ENCODE peak calls at places on chromosomes 5 and 9, in ten cellular contexts. Z is GM23248; P is right lobe of liver; H is CD8-positive, alpha-beta T cell; W is HepG2; I is A549; Q is A673; D is IMR-90; F is cardiac muscle cell; V is thoracic aorta. J is an unnamed sample.

GRCh38 chr5:80160242-80160641 is 95.6 kb downstream of the SERINC5 start:
- DNase-seq in V (no peak), H (no peak), Z (no peak), W (no peak), Q (no peak), D (no peak), P (no peak), I (no peak), F (no peak), J (no peak)

GRCh38 chr9:37451628-37452027 is 13.6 kb downstream of the ZBTB5 start:
- DNase-seq in W (no peak), I (no peak), Q (no peak), P (no peak), D (no peak), V (no peak), Z (no peak), F (no peak), H (no peak), J (no peak)

GRCh38 chr9:19028835-19029451 is 4.1 kb downstream of the SAXO1 start:
- DNase-seq in Z (peak; percentile 80), I (peak; percentile 66), D (peak; percentile 75), F (peak; percentile 82), W (peak; percentile 54), V (no peak), P (no peak), Q (peak; percentile 45), H (peak; percentile 16), J (peak; percentile 52)

GRCh38 chr9:96484521-96484931 is 34.6 kb downstream of the HABP4 start:
- DNase-seq in P (no peak), V (no peak), D (no peak), I (no peak), W (no peak), Z (peak; percentile 35), H (no peak), F (no peak), Q (peak; percentile 52), J (no peak)

GRCh38 chr5:78300464-78301045 is 6.1 kb upstream of the AP3B1 start:
- DNase-seq in D (peak; percentile 23), Q (no peak), I (peak; percentile 17), F (peak; percentile 50), Z (peak; percentile 31), P (no peak), H (no peak), V (no peak), W (no peak), J (peak; percentile 23)

GRCh38 chr9:36862206-36863145 is 171.6 kb downstream of the PAX5 start:
- DNase-seq in F (peak; percentile 61), V (no peak), Q (peak; percentile 58), I (peak; percentile 55), D (peak; percentile 35), P (peak; percentile 19), W (peak; percentile 46), H (no peak), Z (peak; percentile 66), J (peak; percentile 38)

GRCh38 chr5:10577371-10578291 is 13.8 kb downstream of the ANKRD33B start:
- DNase-seq in P (no peak), V (no peak), H (no peak), F (peak; percentile 34), D (no peak), I (no peak), Q (no peak), Z (peak; percentile 65), W (no peak), J (no peak)

GRCh38 chr5:652773-653350 is 40.3 kb downstream of the TPPP start:
- DNase-seq in H (no peak), W (no peak), Z (no peak), I (no peak), P (no peak), D (no peak), Q (no peak), F (no peak), V (no peak), J (no peak)

GRCh38 chr5:37789991-37790390 is 49.9 kb downstream of the GDNF start:
- DNase-seq in D (peak; percentile 70), Q (no peak), I (no peak), V (no peak), H (no peak), Z (peak; percentile 86), F (peak; percentile 27), W (no peak), P (no peak), J (no peak)

GRCh38 chr9:109721021-109721420 is 59.0 kb upstream of the PALM2AKAP2 start:
- DNase-seq in Z (peak; percentile 26), V (no peak), P (no peak), I (no peak), F (peak; percentile 21), H (no peak), W (no peak), D (no peak), Q (no peak), J (no peak)

GRCh38 chr5:151895660-151896040 is 29.0 kb downstream of the GLRA1 start:
- DNase-seq in I (no peak), P (no peak), W (no peak), Z (peak; percentile 8), H (no peak), D (no peak), V (no peak), F (no peak), Q (no peak), J (no peak)

DNA sequence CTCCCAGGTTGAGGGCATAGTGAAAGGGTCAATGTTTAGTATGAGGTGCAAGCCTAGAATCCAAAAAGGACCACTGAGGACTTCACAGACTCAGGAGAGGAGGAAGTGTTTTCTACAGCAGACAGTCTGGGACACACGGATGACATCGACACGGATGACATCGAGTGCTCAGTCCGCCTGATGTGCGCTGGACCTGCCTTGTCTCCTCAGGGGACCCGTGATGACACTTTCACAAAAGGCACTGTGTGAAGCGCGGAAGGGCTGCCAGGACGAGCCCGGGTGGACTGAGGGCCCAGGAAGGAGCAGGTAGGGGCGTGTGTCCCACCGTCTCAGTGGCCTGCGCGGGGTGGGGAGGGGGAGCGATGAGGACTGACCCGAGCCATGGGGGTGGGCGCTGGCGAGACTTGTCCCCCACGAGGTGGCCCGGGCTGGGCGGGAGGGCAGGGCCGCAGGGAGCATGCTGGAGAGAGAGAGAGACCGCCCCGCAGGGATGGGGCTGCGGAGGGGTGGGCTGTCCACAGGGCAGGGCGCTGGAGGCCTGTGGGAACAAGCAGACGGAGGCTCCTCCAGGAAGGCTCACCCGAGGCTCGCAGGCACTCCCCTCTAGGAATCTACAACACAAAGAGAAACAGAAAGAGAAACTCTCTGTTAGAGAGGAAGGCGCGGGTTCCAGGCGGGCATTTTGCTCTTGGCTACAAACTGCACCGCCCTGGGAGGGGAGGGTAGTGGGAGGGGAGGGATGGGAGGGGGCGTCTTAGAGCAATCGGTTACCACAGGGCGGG is 54.9 kb downstream of the USP20 start:
- DNase-seq in I (no peak), H (peak; percentile 64), Z (no peak), W (no peak), P (no peak), D (no peak), F (no peak), Q (no peak), V (no peak), J (no peak)
- H3K4me1 ChIP-seq in I (peaks cover 11% of the 10 kb centered on the region), H (peaks cover 89% of the 10 kb centered on the region), Z (peaks cover 19% of the 10 kb centered on the region), W (peaks cover 11% of the 10 kb centered on the region), P (peaks cover 7% of the 10 kb centered on the region), D (peaks cover 24% of the 10 kb centered on the region), F (peaks cover 11% of the 10 kb centered on the region), Q (peaks cover 63% of the 10 kb centered on the region), V (peaks cover 47% of the 10 kb centered on the region), J (peaks cover 10% of the 10 kb centered on the region)

DNA sequence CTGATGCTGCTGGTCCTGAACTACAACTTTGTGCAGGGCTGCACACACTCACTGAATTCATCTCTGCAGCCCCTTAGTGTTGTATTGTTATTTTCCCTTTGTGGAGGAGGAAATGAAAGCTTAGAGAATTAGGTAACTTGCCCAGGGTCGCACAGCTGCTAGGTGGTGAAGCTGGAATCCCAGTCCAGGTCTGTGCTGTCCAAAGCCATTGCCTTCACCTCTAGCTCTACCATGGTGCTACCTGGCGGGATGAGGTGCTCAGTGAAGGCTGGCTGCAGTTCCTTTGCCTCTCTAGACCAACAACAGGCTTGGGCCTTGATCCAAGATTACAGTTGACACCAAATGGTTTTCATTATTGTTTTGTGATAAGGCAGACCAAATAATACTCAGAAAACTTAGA is 177.8 kb upstream of the PITX1 start:
- DNase-seq in D (no peak), Q (no peak), Z (no peak), P (no peak), I (no peak), F (no peak), H (no peak), W (no peak), V (no peak), J (no peak)
- H3K4me1 ChIP-seq in D (peaks cover 46% of the 10 kb centered on the region), Q (no peaks in the 10 kb centered on the region), Z (peaks cover 15% of the 10 kb centered on the region), P (no peaks in the 10 kb centered on the region), I (peaks cover 19% of the 10 kb centered on the region), F (no peaks in the 10 kb centered on the region), H (no peaks in the 10 kb centered on the region), W (peaks cover 29% of the 10 kb centered on the region), V (peaks cover 50% of the 10 kb centered on the region), J (peaks cover 18% of the 10 kb centered on the region)

GRCh38 chr9:133366435-133366834 is 9.4 kb downstream of the SURF4 start:
- DNase-seq in D (no peak), I (no peak), Q (no peak), W (no peak), P (no peak), V (no peak), Z (no peak), H (no peak), F (no peak), J (no peak)

GRCh38 chr9:133369419-133369818 is 6.4 kb downstream of the SURF4 start:
- DNase-seq in V (no peak), D (no peak), P (no peak), I (no peak), Q (no peak), F (no peak), W (no peak), Z (no peak), H (no peak), J (no peak)

GRCh38 chr9:133368249-133368881 is 7.5 kb downstream of the SURF4 start:
- DNase-seq in I (no peak), F (no peak), Q (peak; percentile 20), H (no peak), W (no peak), V (no peak), Z (peak; percentile 40), D (no peak), P (no peak), J (no peak)

GRCh38 chr9:133367221-133367620 is 8.6 kb downstream of the SURF4 start:
- DNase-seq in P (no peak), V (no peak), W (no peak), F (no peak), H (no peak), I (no peak), D (no peak), Z (no peak), Q (no peak), J (no peak)

DNA sequence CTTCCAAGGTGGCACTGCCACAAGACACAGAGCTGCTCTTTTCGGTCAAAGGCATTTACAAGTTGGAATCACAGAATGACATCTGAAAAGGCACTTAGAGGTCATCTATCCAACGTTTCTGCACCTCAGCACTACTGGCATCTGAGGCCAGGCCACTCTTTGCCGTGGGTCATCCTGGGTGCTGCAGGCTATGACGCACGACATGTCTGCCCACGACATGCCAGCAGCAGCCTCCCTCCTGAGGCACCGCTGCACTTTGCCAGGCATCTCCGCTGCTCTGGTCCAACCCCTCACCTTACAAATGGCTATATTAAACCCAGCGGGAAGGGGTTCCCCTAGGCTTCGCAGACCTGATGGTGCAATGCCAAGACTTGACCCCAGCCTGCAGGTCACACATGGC is 8.1 kb downstream of the SURF4 start:
- DNase-seq in P (no peak), Z (no peak), D (no peak), H (no peak), F (no peak), V (no peak), I (no peak), Q (no peak), W (no peak), J (no peak)
- H3K4me1 ChIP-seq in P (peaks cover 50% of the 10 kb centered on the region), Z (peaks cover 43% of the 10 kb centered on the region), D (peaks cover 12% of the 10 kb centered on the region), H (peaks cover 51% of the 10 kb centered on the region), F (no peaks in the 10 kb centered on the region), V (peaks cover 52% of the 10 kb centered on the region), I (peaks cover 10% of the 10 kb centered on the region), Q (no peaks in the 10 kb centered on the region), W (peaks cover 50% of the 10 kb centered on the region), J (no peaks in the 10 kb centered on the region)

GRCh38 chr5:129743541-129744187 is 4.2 kb upstream of the MINAR2 start:
- DNase-seq in F (no peak), V (no peak), I (no peak), P (no peak), W (no peak), Q (no peak), D (no peak), H (no peak), Z (no peak), J (no peak)
- H3K4me1 ChIP-seq in F (peaks cover 9% of the 10 kb centered on the region), V (no peaks in the 10 kb centered on the region), I (no peaks in the 10 kb centered on the region), P (no peaks in the 10 kb centered on the region), W (no peaks in the 10 kb centered on the region), Q (no peaks in the 10 kb centered on the region), D (no peaks in the 10 kb centered on the region), H (no peaks in the 10 kb centered on the region), Z (no peaks in the 10 kb centered on the region), J (no peaks in the 10 kb centered on the region)

J was measured in HCT116.